ENCODE peak calls at places on chromosomes 2 and 18, in six cellular contexts. One of them, this sample, is unnamed.

GRCh38 chr2:16394072-16394985 is 271.3 kb downstream of the CYRIA start:
- DNase-seq in HepG2: peak; percentile 39
- DNase-seq in transverse colon: no peak
- DNase-seq in A549: no peak
- DNase-seq in stomach: no peak
- DNase-seq in tibial nerve: no peak
- DNase-seq in this sample: no peak

GRCh38 chr2:12304494-12305228 is 412.1 kb upstream of the TRIB2 start:
- DNase-seq in HepG2: no peak
- DNase-seq in stomach: no peak
- DNase-seq in transverse colon: peak; percentile 43
- DNase-seq in tibial nerve: peak; percentile 33
- DNase-seq in A549: no peak
- DNase-seq in this sample: no peak

GRCh38 chr2:63581266-63581961 is 6.9 kb downstream of the WDPCP start:
- DNase-seq in A549: no peak
- DNase-seq in tibial nerve: no peak
- DNase-seq in transverse colon: no peak
- DNase-seq in stomach: peak; percentile 72
- DNase-seq in HepG2: no peak
- DNase-seq in this sample: no peak

GRCh38 chr2:159462201-159462785 is 154.1 kb downstream of the BAZ2B start:
- DNase-seq in A549: no peak
- DNase-seq in stomach: no peak
- DNase-seq in transverse colon: no peak
- DNase-seq in HepG2: no peak
- DNase-seq in tibial nerve: no peak
- DNase-seq in this sample: no peak

GRCh38 chr2:18455256-18455862 is 105.1 kb downstream of the RDH14 start:
- DNase-seq in HepG2: peak; percentile 13
- DNase-seq in transverse colon: no peak
- DNase-seq in A549: no peak
- DNase-seq in tibial nerve: no peak
- DNase-seq in stomach: no peak
- DNase-seq in this sample: no peak

GRCh38 chr2:11357428-11357972 is 13.1 kb upstream of the ROCK2 start:
- DNase-seq in HepG2: peak; percentile 100
- DNase-seq in A549: no peak
- DNase-seq in stomach: no peak
- DNase-seq in tibial nerve: no peak
- DNase-seq in transverse colon: peak; percentile 36
- DNase-seq in this sample: no peak

GRCh38 chr2:11669454-11670291 is at the start of gene NTSR2:
- DNase-seq in A549: peak; percentile 49
- DNase-seq in stomach: peak; percentile 62
- DNase-seq in tibial nerve: no peak
- DNase-seq in HepG2: peak; percentile 51
- DNase-seq in transverse colon: peak; percentile 21
- DNase-seq in this sample: peak; percentile 65

GRCh38 chr2:76980067-76980466 is 542.1 kb downstream of the LRRTM4 start:
- DNase-seq in tibial nerve: no peak
- DNase-seq in stomach: no peak
- DNase-seq in A549: no peak
- DNase-seq in transverse colon: no peak
- DNase-seq in HepG2: no peak
- DNase-seq in this sample: no peak

GRCh38 chr2:68274022-68274421 is 21.7 kb upstream of the PPP3R1 start:
- DNase-seq in tibial nerve: no peak
- DNase-seq in stomach: no peak
- DNase-seq in transverse colon: no peak
- DNase-seq in A549: no peak
- DNase-seq in HepG2: no peak
- DNase-seq in this sample: no peak

GRCh38 chr2:66771359-66771978 is 336.5 kb downstream of the MEIS1 start:
- DNase-seq in transverse colon: no peak
- DNase-seq in HepG2: no peak
- DNase-seq in tibial nerve: no peak
- DNase-seq in stomach: no peak
- DNase-seq in A549: no peak
- DNase-seq in this sample: no peak

GRCh38 chr2:71453404-71454220 is at the start of gene DYSF:
- DNase-seq in A549: no peak
- DNase-seq in HepG2: no peak
- DNase-seq in tibial nerve: no peak
- DNase-seq in stomach: peak; percentile 47
- DNase-seq in transverse colon: peak; percentile 20
- DNase-seq in this sample: peak; percentile 78

GRCh38 chr2:224287533-224287932 is 114.4 kb downstream of the FAM124B start:
- DNase-seq in stomach: no peak
- DNase-seq in tibial nerve: no peak
- DNase-seq in A549: no peak
- DNase-seq in HepG2: no peak
- DNase-seq in transverse colon: no peak
- DNase-seq in this sample: no peak

GRCh38 chr2:98944786-98945185 is 8.8 kb upstream of the CRACDL start:
- DNase-seq in tibial nerve: no peak
- DNase-seq in transverse colon: no peak
- DNase-seq in HepG2: no peak
- DNase-seq in A549: no peak
- DNase-seq in stomach: no peak
- DNase-seq in this sample: no peak

DNA sequence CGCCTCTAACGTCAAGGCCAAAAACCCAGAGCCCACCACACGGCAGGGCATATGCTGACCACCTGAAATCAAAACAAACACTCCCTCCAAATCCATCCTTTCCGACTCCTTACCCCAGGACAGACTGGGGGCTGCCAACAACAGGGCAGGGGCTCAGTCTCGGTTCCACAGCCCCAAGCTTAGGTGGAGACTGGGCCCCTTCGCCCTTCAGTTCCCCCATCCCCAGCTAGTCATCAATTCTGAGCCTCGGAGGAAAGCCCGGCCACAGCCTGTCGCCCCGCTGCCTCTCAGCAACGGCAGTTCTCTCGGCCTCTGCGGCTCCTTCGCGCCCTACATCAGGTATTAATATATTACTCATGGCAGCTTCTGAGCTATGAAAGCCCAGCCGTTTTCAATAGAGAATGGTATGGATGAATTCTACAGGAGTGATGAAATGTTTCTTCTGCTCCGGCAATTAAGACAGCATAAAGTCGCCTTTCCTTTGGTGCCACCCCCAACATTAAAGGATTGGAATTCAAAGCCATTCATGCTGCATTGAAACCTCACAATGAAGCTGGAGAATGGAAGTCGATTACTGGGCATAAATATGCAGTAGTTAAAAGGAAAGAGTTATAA is 2.9 kb downstream of the HDAC4 start:
- DNase-seq in transverse colon: no peak
- DNase-seq in stomach: no peak
- DNase-seq in HepG2: no peak
- DNase-seq in tibial nerve: no peak
- DNase-seq in A549: no peak
- DNase-seq in this sample: peak; percentile 69
- TF ChIP-seq POLR2A in transverse colon: no peak
- TF ChIP-seq POLR2A in stomach: no peak
- TF ChIP-seq POLR2A in HepG2: no peak
- TF ChIP-seq POLR2A in tibial nerve: no peak
- TF ChIP-seq POLR2A in A549: no peak
- TF ChIP-seq POLR2A in this sample: no peak

GRCh38 chr2:10045561-10046355 is 2.4 kb downstream of the KLF11 start:
- DNase-seq in stomach: peak; percentile 70
- DNase-seq in HepG2: no peak
- DNase-seq in transverse colon: no peak
- DNase-seq in tibial nerve: no peak
- DNase-seq in A549: no peak
- DNase-seq in this sample: no peak

GRCh38 chr2:10048501-10049171 is 5.3 kb downstream of the KLF11 start:
- DNase-seq in transverse colon: no peak
- DNase-seq in tibial nerve: no peak
- DNase-seq in stomach: no peak
- DNase-seq in A549: peak; percentile 67
- DNase-seq in HepG2: no peak
- DNase-seq in this sample: no peak

GRCh38 chr2:10047616-10048500 is 4.5 kb downstream of the KLF11 start:
- DNase-seq in stomach: no peak
- DNase-seq in A549: no peak
- DNase-seq in tibial nerve: no peak
- DNase-seq in HepG2: no peak
- DNase-seq in transverse colon: no peak
- DNase-seq in this sample: no peak

GRCh38 chr2:10043906-10044601 is 704 bp downstream of the KLF11 start:
- DNase-seq in transverse colon: peak; percentile 99
- DNase-seq in stomach: peak; percentile 99
- DNase-seq in A549: peak; percentile 79
- DNase-seq in HepG2: peak; percentile 64
- DNase-seq in tibial nerve: peak; percentile 98
- DNase-seq in this sample: peak; percentile 99

DNA sequence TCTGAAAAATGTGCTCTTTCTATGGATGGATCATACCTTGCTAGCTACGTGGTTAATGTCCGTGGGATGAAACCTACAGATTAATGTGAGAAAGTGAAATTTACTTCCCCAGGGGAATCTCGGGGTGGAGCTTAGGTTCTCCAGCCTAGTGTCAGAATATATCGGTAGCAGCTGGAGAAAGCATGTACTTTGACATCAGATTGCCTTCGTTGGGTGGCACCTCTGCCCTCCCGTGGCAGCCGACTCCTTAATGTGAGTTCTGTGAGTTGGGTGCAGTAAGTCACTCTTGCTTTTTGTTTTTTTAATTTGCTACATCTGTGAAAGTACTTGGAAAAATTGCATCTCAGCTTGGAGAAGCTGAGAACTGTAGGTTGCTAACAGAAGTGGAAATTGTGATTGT is 3.5 kb downstream of the KLF11 start:
- DNase-seq in transverse colon: no peak
- DNase-seq in stomach: no peak
- DNase-seq in HepG2: no peak
- DNase-seq in tibial nerve: no peak
- DNase-seq in A549: no peak
- DNase-seq in this sample: no peak
- TF ChIP-seq EP300 in transverse colon: no peak
- TF ChIP-seq EP300 in stomach: no peak
- TF ChIP-seq EP300 in HepG2: no peak
- TF ChIP-seq EP300 in tibial nerve: no peak
- TF ChIP-seq EP300 in A549: no peak
- TF ChIP-seq EP300 in this sample: no peak

GRCh38 chr2:85178980-85179411 is 45.8 kb downstream of the TCF7L1 start:
- DNase-seq in tibial nerve: no peak
- DNase-seq in transverse colon: no peak
- DNase-seq in A549: no peak
- DNase-seq in stomach: no peak
- DNase-seq in HepG2: no peak
- DNase-seq in this sample: no peak
- H3K4me1 ChIP-seq in tibial nerve: peaks cover 58% of the 10 kb centered on the region
- H3K4me1 ChIP-seq in transverse colon: no peaks in the 10 kb centered on the region
- H3K4me1 ChIP-seq in A549: no peaks in the 10 kb centered on the region
- H3K4me1 ChIP-seq in stomach: peaks cover 37% of the 10 kb centered on the region
- H3K4me1 ChIP-seq in HepG2: peaks cover 34% of the 10 kb centered on the region
- H3K4me1 ChIP-seq in this sample: peaks cover 26% of the 10 kb centered on the region

DNA sequence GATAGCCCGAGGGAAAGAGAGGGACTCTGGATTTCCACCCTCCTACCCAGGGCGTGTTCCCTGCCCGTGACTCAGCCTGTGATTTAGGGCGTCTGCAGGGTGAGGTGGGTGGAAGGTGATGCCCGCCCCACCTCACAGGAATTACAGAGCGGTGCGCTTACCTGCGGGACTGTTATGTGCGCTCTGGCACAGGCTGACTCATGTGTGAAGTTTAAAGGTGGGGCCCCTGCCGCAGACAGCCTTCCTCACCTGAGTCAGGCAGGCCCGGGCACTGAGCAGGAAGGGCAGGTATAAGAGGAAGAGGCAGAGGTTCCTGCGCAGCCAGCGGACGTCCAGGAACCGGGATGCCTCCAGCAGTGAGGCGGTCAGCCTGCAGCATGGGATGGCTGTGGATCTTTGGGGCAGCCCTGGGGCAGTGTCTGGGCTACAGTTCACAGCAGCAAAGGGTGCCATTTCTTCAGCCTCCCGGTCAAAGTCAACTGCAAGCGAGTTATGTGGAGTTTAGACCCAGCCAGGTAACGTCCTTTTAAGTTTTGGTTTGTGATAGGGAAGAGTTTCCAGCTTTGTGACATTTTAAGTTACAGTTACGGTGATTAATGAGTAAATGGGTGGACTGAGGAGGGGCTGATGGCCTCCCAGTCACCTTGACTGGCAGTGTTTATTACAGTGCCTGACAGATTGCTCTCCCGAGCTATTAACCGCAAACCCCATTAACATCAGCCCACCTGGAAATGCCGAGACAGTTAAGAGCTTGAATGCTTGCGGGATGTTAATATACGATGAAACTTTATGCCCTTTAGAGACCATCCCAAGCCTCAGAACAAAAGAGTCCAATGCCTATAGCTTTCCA is 141.6 kb upstream of the TTC39C start:
- DNase-seq in tibial nerve: no peak
- DNase-seq in transverse colon: peak; percentile 89
- DNase-seq in HepG2: no peak
- DNase-seq in stomach: peak; percentile 81
- DNase-seq in A549: no peak
- DNase-seq in this sample: no peak
- TF ChIP-seq POLR2A in tibial nerve: no peak
- TF ChIP-seq POLR2A in transverse colon: peak; percentile 95
- TF ChIP-seq POLR2A in HepG2: no peak
- TF ChIP-seq POLR2A in stomach: no peak
- TF ChIP-seq POLR2A in A549: no peak
- TF ChIP-seq POLR2A in this sample: no peak

DNA sequence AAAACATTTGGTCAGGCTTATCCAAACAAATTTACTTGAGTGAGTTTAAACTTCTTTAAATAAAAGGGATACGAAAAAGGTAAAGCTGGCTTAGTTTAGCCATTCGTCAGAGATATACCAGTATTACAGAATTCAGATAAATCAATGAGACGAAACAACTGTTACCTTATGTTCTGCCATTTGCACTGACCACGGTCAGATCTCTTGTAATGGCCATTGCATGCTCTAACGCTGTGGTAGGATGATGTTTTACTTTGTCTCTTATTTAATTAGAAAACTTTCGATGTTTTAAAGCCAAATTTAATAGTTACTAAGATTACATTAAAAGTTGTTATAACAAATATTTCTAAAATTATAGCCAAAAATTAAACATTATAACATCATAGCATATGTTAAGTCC is 1.5 kb downstream of the C18orf54 start:
- DNase-seq in stomach: no peak
- DNase-seq in transverse colon: no peak
- DNase-seq in tibial nerve: no peak
- DNase-seq in A549: no peak
- DNase-seq in HepG2: no peak
- DNase-seq in this sample: no peak
- TF ChIP-seq EP300 in stomach: no peak
- TF ChIP-seq EP300 in transverse colon: no peak
- TF ChIP-seq EP300 in tibial nerve: no peak
- TF ChIP-seq EP300 in A549: no peak
- TF ChIP-seq EP300 in HepG2: no peak
- TF ChIP-seq EP300 in this sample: no peak

GRCh38 chr18:61831071-61831470 is 61.7 kb downstream of the RNF152 start:
- DNase-seq in stomach: no peak
- DNase-seq in HepG2: no peak
- DNase-seq in transverse colon: no peak
- DNase-seq in A549: no peak
- DNase-seq in tibial nerve: no peak
- DNase-seq in this sample: no peak
- H3K4me1 ChIP-seq in stomach: peaks cover 32% of the 10 kb centered on the region
- H3K4me1 ChIP-seq in HepG2: no peaks in the 10 kb centered on the region
- H3K4me1 ChIP-seq in transverse colon: no peaks in the 10 kb centered on the region
- H3K4me1 ChIP-seq in A549: no peaks in the 10 kb centered on the region
- H3K4me1 ChIP-seq in tibial nerve: no peaks in the 10 kb centered on the region
- H3K4me1 ChIP-seq in this sample: no peaks in the 10 kb centered on the region